ENCODE peak calls at places on chromosome 15, in five cellular contexts. V, Q, J, P and N are unnamed samples. For H3K4me1, the result is how much of the 10 kb centered on the place peaks cover.

GRCh38 chr15:34271493-34271892 is 46.7 kb downstream of the EMC4 start:
- DNase-seq in V (peak), Q (no peak), J (no peak), P (no peak), N (no peak)

GRCh38 chr15:59791646-59792208 is 102.6 kb upstream of the BNIP2 start:
- DNase-seq in V (no peak), Q (no peak), J (no peak), P (no peak), N (no peak)

GRCh38 chr15:101314726-101315125 is 19.7 kb upstream of the SNRPA1 start:
- DNase-seq in V (no peak), Q (no peak), J (no peak), P (no peak), N (no peak)

GRCh38 chr15:33256874-33257273 is 53.9 kb upstream of the RYR3 start:
- DNase-seq in V (no peak), Q (no peak), J (no peak), P (no peak), N (no peak)

GRCh38 chr15:72198410-72199270 is 1.1 kb upstream of the GRAMD2A start:
- DNase-seq in V (no peak), Q (no peak), J (no peak), P (peak), N (no peak)

GRCh38 chr15:88912500-88912921 is 668 bp downstream of the MFGE8 start:
- DNase-seq in V (no peak), Q (peak), J (peak), P (no peak), N (no peak)

GRCh38 chr15:93985925-93986324 is 245.4 kb upstream of the MCTP2 start:
- DNase-seq in V (no peak), Q (no peak), J (no peak), P (no peak), N (no peak)

GRCh38 chr15:89926158-89926557 is 13.4 kb upstream of the ARPIN start:
- DNase-seq in V (no peak), Q (no peak), J (no peak), P (no peak), N (no peak)

GRCh38 chr15:78319588-78319987 is 20.2 kb upstream of the SKIC8 start:
- DNase-seq in V (no peak), Q (no peak), J (no peak), P (no peak), N (no peak)

GRCh38 chr15:79028411-79028964 is 62.1 kb downstream of the RASGRF1 start:
- DNase-seq in V (peak), Q (peak), J (peak), P (no peak), N (peak)

GRCh38 chr15:101256756-101257155 is 4.9 kb upstream of the CHSY1 start:
- DNase-seq in V (no peak), Q (no peak), J (no peak), P (no peak), N (peak)

GRCh38 chr15:100043732-100044131 is 298.0 kb downstream of the ADAMTS17 start:
- DNase-seq in V (peak), Q (no peak), J (no peak), P (no peak), N (no peak)

GRCh38 chr15:93708721-93709120 is 522.6 kb upstream of the MCTP2 start:
- DNase-seq in V (no peak), Q (no peak), J (no peak), P (no peak), N (no peak)

GRCh38 chr15:34472947-34473346 is 35.3 kb upstream of the GOLGA8A start:
- DNase-seq in V (no peak), Q (no peak), J (no peak), P (no peak), N (no peak)

GRCh38 chr15:100384108-100384410 is 42.3 kb upstream of the ADAMTS17 start:
- DNase-seq in V (no peak), Q (no peak), J (no peak), P (no peak), N (no peak)

DNA sequence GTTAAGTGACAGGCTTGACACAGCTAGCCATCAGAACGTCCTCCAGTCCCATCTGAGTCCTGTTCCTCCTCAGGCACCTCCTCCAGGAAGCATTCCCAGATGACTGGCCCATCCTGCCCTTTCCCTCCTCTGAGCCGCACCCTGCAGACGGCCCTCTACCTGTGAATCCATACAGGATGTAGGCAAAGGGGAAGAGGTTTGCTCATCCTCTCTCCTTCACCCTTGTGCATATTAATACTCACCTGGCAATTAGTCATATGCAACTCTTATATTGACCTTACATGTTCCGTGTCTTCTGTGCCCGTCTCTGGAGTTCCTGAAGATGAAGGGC is 61.9 kb downstream of the SMAD3 start:
- DNase-seq in V (peak), Q (peak), J (no peak), P (peak), N (no peak)
- H3K4me1 ChIP-seq in V (half or more), Q (half or more), J (under half), P (under half), N (under half)

DNA sequence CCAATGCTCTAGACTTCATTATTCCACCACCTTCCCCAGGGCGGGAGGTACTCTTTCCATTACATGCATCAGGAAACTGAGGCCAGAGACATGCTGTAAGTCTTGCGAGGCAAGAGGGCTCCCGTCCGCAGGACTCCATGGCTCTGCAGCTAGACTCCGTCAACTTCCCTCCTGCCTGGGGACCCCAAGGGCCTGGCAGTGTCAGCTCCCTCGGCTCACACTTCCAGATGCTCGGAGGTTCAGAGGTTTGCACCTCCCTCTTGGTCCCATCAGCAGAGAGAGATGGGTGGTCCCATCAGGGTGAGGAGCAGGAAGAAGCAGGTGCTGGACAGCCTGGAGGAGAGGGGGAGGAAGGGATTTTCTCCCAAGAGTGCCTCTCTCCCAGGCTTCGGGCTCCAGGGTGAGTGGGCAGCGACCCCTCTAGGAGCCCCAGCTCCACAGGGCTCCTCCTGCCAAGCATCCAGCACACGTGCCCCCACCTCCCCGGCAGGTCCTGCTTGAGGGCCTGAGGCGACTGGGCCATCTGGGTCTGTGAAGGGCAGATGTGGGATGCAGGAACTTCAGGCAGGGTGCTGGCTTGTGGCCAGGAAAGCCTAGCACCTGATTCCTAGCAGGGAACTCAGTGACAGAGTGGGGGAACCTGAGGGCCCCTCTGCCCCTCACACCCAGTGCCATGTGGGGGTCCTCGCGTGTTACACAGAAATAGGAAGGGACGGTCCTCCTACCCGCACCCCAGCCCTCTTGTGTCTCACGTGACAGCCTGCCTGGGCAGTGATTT is 9.3 kb downstream of the PAK6 start:
- DNase-seq in V (no peak), Q (no peak), J (no peak), P (no peak), N (no peak)
- H3K4me1 ChIP-seq in V (under half), Q (under half), J (under half), P (under half), N (under half)

DNA sequence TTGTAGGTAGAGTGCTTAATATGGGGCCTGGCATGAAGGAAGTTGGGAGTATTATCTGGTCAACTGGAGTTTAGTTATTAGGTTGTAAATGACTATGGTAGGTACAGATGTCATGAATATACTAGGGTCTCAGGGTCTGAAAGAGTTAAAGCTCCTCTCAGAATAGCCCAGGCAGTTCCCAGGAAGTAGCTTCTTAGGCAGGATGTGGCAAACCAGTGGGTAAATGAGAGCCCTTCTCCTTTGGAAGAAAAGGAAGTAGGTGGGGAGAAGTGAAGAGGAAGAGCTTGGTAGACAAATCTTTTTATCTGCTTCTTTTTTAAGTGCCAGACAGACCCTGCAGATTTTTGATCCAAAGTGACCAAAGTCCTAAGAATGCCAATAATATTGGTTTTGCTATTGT is 24.5 kb downstream of the MAP2K1 start:
- DNase-seq in V (no peak), Q (no peak), J (no peak), P (no peak), N (no peak)
- H3K4me1 ChIP-seq in V (under half), Q (under half), J (under half), P (under half), N (under half)

GRCh38 chr15:98724017-98724416 is 75.7 kb downstream of the IGF1R start:
- DNase-seq in V (no peak), Q (no peak), J (no peak), P (no peak), N (no peak)
- H3K4me1 ChIP-seq in V (under half), Q (half or more), J (under half), P (under half), N (half or more)

DNA sequence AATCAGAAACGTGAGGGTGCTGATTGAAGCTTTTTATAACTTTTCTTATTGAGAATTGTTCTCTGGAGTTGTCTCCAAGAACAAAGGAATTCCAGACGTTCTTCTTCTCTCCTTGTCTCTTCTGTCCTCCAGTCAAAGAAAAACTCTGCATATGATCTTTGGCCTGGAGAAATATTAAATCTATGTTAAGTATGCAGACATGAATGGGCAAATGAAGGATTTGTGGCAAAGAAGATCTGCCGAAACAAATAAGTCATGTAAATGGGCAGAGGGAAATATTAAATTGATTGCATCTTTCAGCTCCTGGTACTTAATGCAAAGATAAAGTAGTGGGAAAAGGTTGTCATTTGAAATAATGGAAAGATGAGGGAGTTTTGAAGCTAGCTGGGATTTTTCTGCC is 74.9 kb downstream of the IGF1R start:
- DNase-seq in V (no peak), Q (no peak), J (no peak), P (no peak), N (peak)
- H3K4me1 ChIP-seq in V (under half), Q (half or more), J (under half), P (under half), N (half or more)

GRCh38 chr15:70493376-70493775 is 270.0 kb downstream of the UACA start:
- DNase-seq in V (no peak), Q (no peak), J (no peak), P (no peak), N (no peak)
- H3K4me1 ChIP-seq in V (half or more), Q (half or more), J (under half), P (under half), N (under half)

DNA sequence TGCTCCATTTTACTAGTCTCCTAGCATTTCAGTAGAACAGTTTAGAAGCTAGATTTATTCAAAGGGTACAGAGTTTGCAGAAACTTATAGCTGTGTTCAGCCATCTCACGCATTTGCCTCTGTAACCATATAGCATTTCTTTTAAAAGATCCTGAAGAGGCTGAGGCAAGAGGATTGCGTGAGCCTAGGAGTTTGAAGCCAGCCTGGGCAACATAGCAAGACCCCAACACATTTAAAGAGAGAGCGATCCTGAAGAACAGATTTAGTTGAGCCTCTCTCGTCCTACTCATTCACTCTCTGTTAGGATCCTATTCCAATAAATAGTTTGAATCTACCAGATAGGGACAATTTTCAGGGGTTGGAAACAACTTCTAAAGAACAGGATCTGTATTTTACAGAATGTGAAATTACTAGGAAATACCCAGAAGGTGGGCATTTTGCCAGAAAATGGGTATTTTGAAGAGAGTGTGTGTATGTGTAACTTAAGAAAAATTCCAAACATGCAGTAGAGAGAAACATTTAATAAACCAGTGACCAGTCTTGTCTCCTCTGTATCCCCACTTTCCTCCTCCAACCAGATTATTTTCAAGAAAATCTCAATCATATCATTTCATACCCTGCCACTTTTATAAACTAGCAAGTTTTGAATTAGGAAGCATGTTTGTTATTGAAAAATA is 4.5 kb downstream of the EIF3J start:
- DNase-seq in V (no peak), Q (no peak), J (no peak), P (no peak), N (no peak)
- H3K4me1 ChIP-seq in V (under half), Q (under half), J (under half), P (under half), N (under half)